ENCODE peak calls at places on chromosomes 3 and 15, in nine cellular contexts. Q is heart right ventricle, P is DND-41, V is IMR-90, N is tibial artery, L is BE2C, Z is tibial nerve, H is Peyer's patch, B is fibroblast of lung. R is an unnamed sample.

GRCh38 chr3:193960485-193961172 is 175.3 kb upstream of the HES1 start:
- DNase-seq in V (no peak), N (no peak), Q (peak; percentile 34), B (no peak), H (peak; percentile 77), L (peak; percentile 37), P (no peak), Z (no peak), R (no peak)

GRCh38 chr3:174767853-174768382 is 91.2 kb upstream of the NAALADL2 start:
- DNase-seq in L (no peak), Q (no peak), Z (no peak), H (no peak), V (peak; percentile 56), N (no peak), B (peak; percentile 77), P (no peak), R (no peak)

GRCh38 chr3:153552887-153553604 is 391.0 kb downstream of the RAP2B start:
- DNase-seq in H (no peak), P (no peak), Z (no peak), L (no peak), B (no peak), Q (no peak), V (no peak), N (no peak), R (no peak)

GRCh38 chr3:10435850-10436249 is 69.5 kb downstream of the ATP2B2 start:
- DNase-seq in L (no peak), N (no peak), Z (no peak), Q (no peak), V (no peak), B (no peak), H (no peak), P (no peak), R (no peak)

GRCh38 chr3:156304406-156304805 is 184.0 kb downstream of the KCNAB1 start:
- DNase-seq in H (no peak), B (peak; percentile 59), P (no peak), Q (no peak), L (no peak), N (no peak), Z (no peak), V (peak; percentile 60), R (no peak)

GRCh38 chr3:185959609-185960517 is 22.0 kb upstream of the TRA2B start:
- DNase-seq in Q (no peak), L (no peak), B (peak; percentile 92), H (peak; percentile 53), V (peak; percentile 89), Z (no peak), P (no peak), N (no peak), R (no peak)

GRCh38 chr3:126446791-126447190 is 28.9 kb downstream of the ZXDC start:
- DNase-seq in B (peak; percentile 29), P (no peak), Z (no peak), L (no peak), N (no peak), V (peak; percentile 51), H (no peak), Q (no peak), R (no peak)

GRCh38 chr15:63462053-63462452 is 42.3 kb upstream of the USP3 start:
- DNase-seq in H (no peak), Z (no peak), Q (no peak), B (peak; percentile 74), L (no peak), V (peak; percentile 80), P (no peak), N (no peak), R (no peak)

GRCh38 chr15:63082366-63082765 is 39.3 kb upstream of the LACTB start:
- DNase-seq in P (no peak), Q (no peak), B (no peak), H (no peak), N (no peak), L (no peak), Z (no peak), V (no peak), R (no peak)

GRCh38 chr3:130626021-130626420 is 109.0 kb downstream of the COL6A6 start:
- DNase-seq in P (no peak), N (no peak), Z (no peak), V (peak; percentile 41), H (no peak), Q (no peak), L (no peak), B (peak; percentile 63), R (no peak)

GRCh38 chr3:67109651-67110204 is 111.6 kb downstream of the KBTBD8 start:
- DNase-seq in B (peak; percentile 85), L (no peak), Q (no peak), P (no peak), Z (no peak), V (peak; percentile 85), N (no peak), H (no peak), R (peak; percentile 33)

GRCh38 chr3:128649264-128649663 is 1.4 kb downstream of the RPN1 start:
- DNase-seq in V (no peak), B (peak; percentile 5), H (no peak), P (no peak), Q (no peak), Z (no peak), L (no peak), N (no peak), R (no peak)
- H3K4me3 ChIP-seq in V (peak overlapping the region; percentile 98), B (peak overlapping the region; percentile 100), H (peak overlapping the region; percentile 80), P (peak overlapping the region; percentile 99), Q (peak overlapping the region; percentile 100), Z (peak overlapping the region; percentile 98), L (peak overlapping the region; percentile 93), N (peak overlapping the region; percentile 98), R (peak overlapping the region; percentile 93)

GRCh38 chr3:39153977-39154299 is 547 bp upstream of the CSRNP1 start:
- DNase-seq in N (no peak), V (no peak), Q (no peak), B (no peak), P (no peak), H (no peak), Z (no peak), L (no peak), R (no peak)
- H3K4me3 ChIP-seq in N (peak overlapping the region; percentile 94), V (peak overlapping the region; percentile 36), Q (peak overlapping the region; percentile 96), B (no peak overlapping the region), P (peak overlapping the region; percentile 85), H (peak overlapping the region; percentile 98), Z (peak overlapping the region; percentile 85), L (no peak overlapping the region), R (peak overlapping the region; percentile 39)

DNA sequence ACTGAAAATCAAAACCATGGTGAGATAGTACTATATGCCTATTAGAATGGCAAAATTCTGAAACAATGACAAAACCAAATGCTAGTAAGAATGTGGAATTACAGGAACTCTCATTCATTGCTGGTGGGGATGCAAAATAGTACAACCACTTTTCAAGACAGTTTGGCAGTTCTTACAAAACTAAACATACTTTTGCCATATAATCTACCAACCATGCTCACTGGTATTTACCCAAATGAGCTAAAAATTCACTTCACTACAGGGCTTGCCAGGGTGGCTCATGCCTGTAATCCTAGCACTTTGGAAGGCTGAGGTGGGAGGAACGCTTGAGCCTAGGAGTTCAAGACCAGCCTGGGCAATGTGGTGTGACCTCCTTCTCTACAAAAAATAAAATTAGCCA is 40.0 kb downstream of the MYO9A start:
- DNase-seq in Z (no peak), H (no peak), V (peak; percentile 13), P (no peak), L (no peak), N (no peak), B (no peak), Q (no peak), R (no peak)
- H3K4me3 ChIP-seq in Z (no peak overlapping the region), H (no peak overlapping the region), V (no peak overlapping the region), P (no peak overlapping the region), L (no peak overlapping the region), N (no peak overlapping the region), B (no peak overlapping the region), Q (no peak overlapping the region), R (no peak overlapping the region)

DNA sequence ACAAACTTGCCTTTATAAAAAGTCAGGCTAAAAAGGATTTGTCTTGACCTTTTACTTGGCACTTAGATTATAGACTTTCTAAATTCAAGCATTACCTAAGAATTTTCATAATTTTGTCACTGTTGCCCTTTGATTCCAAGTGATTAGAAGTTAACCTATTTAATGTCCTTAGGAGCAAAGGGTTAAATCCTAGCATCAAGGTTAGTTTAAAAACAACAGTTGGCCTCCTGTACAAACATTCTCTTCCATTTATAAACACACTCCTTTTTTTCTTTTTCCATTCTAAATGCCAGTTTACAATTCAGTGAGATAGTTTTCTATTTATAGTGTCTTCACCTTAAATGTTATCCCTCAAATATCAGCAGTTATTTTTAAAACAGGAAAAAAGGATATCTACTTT is 18.4 kb upstream of the SPPL2A start:
- DNase-seq in N (no peak), L (no peak), Q (no peak), H (no peak), Z (no peak), V (no peak), B (no peak), P (no peak), R (no peak)
- H3K4me3 ChIP-seq in N (no peak overlapping the region), L (no peak overlapping the region), Q (no peak overlapping the region), H (no peak overlapping the region), Z (no peak overlapping the region), V (no peak overlapping the region), B (no peak overlapping the region), P (no peak overlapping the region), R (no peak overlapping the region)